ENCODE peak calls at places on chromosomes 3 and 15, in seven cellular contexts. E is A549, U is BE2C, B is body of pancreas, V is HL-60, Z is lower lobe of right lung, L is MCF 10A. C is an unnamed sample.

GRCh38 chr3:146313411-146314111 is 62.7 kb upstream of the PLSCR4 start:
- DNase-seq in E (peak; percentile 64), U (no peak), B (no peak), V (no peak), Z (no peak), L (peak; percentile 61), C (no peak)

GRCh38 chr3:189038773-189039720 is 132.7 kb upstream of the TPRG1 start:
- DNase-seq in E (no peak), U (no peak), B (no peak), V (peak; percentile 42), Z (no peak), L (no peak), C (no peak)

GRCh38 chr15:55633731-55634130 is 45.6 kb upstream of the PYGO1 start:
- DNase-seq in E (no peak), U (no peak), B (no peak), V (no peak), Z (no peak), L (no peak), C (no peak)

GRCh38 chr3:53231532-53232511 is 24.0 kb downstream of the TKT start:
- DNase-seq in E (no peak), U (no peak), B (no peak), V (no peak), Z (peak; percentile 21), L (no peak), C (no peak)

GRCh38 chr3:126417461-126418255 is 22.9 kb downstream of the CFAP100 start:
- DNase-seq in E (no peak), U (no peak), B (no peak), V (no peak), Z (no peak), L (no peak), C (no peak)

GRCh38 chr3:152123457-152123856 is 145.3 kb upstream of the MBNL1 start:
- DNase-seq in E (no peak), U (no peak), B (no peak), V (no peak), Z (no peak), L (no peak), C (no peak)

GRCh38 chr15:58504674-58505234 is 73.0 kb downstream of the LIPC start:
- DNase-seq in E (no peak), U (no peak), B (no peak), V (no peak), Z (no peak), L (no peak), C (no peak)

GRCh38 chr3:30112904-30113484 is 493.4 kb upstream of the TGFBR2 start:
- DNase-seq in E (peak; percentile 54), U (no peak), B (no peak), V (peak; percentile 45), Z (no peak), L (peak; percentile 46), C (no peak)

GRCh38 chr15:74203914-74204431 is 1.4 kb upstream of the STRA6 start:
- DNase-seq in E (no peak), U (peak; percentile 87), B (no peak), V (no peak), Z (no peak), L (peak; percentile 61), C (peak; percentile 11)

DNA sequence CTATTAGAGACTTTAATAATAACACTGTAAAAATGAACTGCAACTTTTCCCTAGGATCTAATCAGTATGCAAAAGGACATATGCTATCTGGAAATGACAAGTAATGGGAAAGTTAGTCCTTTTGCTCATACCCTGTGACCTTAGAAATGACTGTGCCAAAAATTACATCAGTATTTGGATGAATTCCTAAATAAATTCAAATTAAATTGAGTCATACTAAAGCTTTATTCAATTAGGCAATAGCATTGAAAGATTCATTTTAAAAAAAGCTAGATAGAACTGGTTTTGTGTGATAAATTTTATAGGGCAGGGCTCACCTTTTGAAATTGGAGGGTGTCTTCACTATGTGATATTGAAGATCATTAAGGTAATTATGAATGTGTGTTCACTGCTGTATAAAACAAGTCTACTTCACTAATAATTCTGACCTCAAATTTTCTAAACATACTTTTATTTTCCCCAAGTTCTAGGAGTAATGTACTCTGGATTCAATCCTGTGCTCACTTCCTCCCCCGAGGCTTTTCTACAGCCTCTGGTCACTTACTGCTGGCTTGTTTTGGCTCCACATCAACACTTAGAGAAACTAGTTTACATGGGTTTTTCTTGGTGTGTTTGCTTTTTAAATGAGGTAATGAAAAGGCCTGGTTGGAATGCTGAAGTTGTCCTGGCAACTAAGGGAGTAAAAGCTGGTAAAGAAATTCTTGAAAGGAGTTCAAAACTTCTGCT is 44.4 kb upstream of the SPTSSB start:
- DNase-seq in E (peak; percentile 62), U (peak; percentile 37), B (peak; percentile 50), V (no peak), Z (no peak), L (peak; percentile 83), C (peak; percentile 19)
- TF ChIP-seq CTCF in E (no peak), U (no peak), B (no peak), V (no peak), Z (no peak), L (no peak), C (no peak)

GRCh38 chr3:48599077-48599501 is 4.0 kb upstream of the COL7A1 start:
- DNase-seq in E (no peak), U (no peak), B (no peak), V (no peak), Z (no peak), L (peak; percentile 97), C (no peak)

GRCh38 chr3:48596676-48597407 is 1.7 kb upstream of the COL7A1 start:
- DNase-seq in E (no peak), U (no peak), B (no peak), V (no peak), Z (no peak), L (no peak), C (no peak)

GRCh38 chr3:48599509-48600285 is 4.6 kb upstream of the COL7A1 start:
- DNase-seq in E (no peak), U (no peak), B (no peak), V (no peak), Z (no peak), L (no peak), C (no peak)

GRCh38 chr3:48597408-48597800 is 2.3 kb upstream of the COL7A1 start:
- DNase-seq in E (no peak), U (no peak), B (no peak), V (no peak), Z (no peak), L (no peak), C (no peak)

DNA sequence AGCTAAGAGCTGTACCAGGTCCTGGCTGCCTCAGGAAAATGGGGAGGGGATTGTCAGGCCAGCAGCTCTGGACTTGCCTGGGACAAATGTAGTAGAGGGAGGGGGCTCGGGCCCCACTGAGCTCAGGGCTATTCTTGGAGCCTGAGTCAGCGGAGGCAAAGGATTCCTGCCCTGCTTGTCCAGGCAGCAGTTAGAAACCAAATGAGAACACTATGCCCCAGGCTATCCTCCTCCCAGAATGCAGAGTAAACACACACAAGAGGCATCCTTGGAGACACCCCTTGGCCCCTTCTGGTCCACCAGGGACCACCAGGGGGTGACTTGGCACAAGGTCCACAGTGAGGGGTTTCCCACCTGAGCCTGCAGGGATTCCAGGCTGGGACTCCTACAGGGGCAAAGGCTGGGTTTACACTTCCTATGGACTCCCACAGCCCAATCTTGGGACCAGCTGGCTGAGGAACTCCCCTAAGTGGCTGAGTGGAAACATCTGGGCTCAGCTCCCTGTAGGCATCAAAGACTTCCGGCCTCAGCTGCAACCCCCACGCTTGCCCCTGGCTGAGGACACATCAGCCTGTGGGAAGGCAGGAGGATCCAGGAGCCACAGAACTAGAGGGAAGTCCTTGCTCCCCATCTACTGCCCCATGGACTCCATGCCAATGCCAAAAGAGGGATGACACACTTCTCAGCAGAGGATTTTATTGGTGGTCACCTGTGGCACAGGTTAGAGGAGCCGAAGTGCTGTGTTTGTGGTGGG is 3.4 kb upstream of the COL7A1 start:
- DNase-seq in E (peak; percentile 76), U (no peak), B (no peak), V (no peak), Z (no peak), L (peak; percentile 95), C (no peak)
- TF ChIP-seq CTCF in E (no peak), U (no peak), B (no peak), V (no peak), Z (no peak), L (no peak), C (no peak)

GRCh38 chr3:54358969-54359648 is 236.8 kb downstream of the CACNA2D3 start:
- DNase-seq in E (no peak), U (no peak), B (no peak), V (no peak), Z (no peak), L (peak; percentile 84), C (peak; percentile 93)

GRCh38 chr3:54357307-54357706 is 235.0 kb downstream of the CACNA2D3 start:
- DNase-seq in E (no peak), U (no peak), B (no peak), V (no peak), Z (no peak), L (peak; percentile 79), C (peak; percentile 5)

GRCh38 chr3:54361884-54362283 is 239.5 kb downstream of the CACNA2D3 start:
- DNase-seq in E (no peak), U (no peak), B (no peak), V (no peak), Z (no peak), L (no peak), C (no peak)

GRCh38 chr3:54358327-54358726 is 236.0 kb downstream of the CACNA2D3 start:
- DNase-seq in E (no peak), U (no peak), B (no peak), V (no peak), Z (no peak), L (peak; percentile 87), C (peak; percentile 26)

GRCh38 chr3:54360320-54360719 is 238.0 kb downstream of the CACNA2D3 start:
- DNase-seq in E (no peak), U (no peak), B (no peak), V (no peak), Z (no peak), L (peak; percentile 13), C (no peak)
- TF ChIP-seq CTCF in E (no peak), U (no peak), B (no peak), V (no peak), Z (no peak), L (no peak), C (peak; percentile 21)

GRCh38 chr3:182245059-182245458 is 533.3 kb downstream of the SOX2 start:
- DNase-seq in E (no peak), U (no peak), B (no peak), V (no peak), Z (no peak), L (no peak), C (no peak)

GRCh38 chr3:182244222-182244971 is 532.7 kb downstream of the SOX2 start:
- DNase-seq in E (no peak), U (no peak), B (no peak), V (no peak), Z (no peak), L (no peak), C (no peak)

GRCh38 chr3:182246870-182247269 is 535.1 kb downstream of the SOX2 start:
- DNase-seq in E (no peak), U (no peak), B (no peak), V (peak; percentile 57), Z (no peak), L (no peak), C (no peak)

GRCh38 chr3:182252802-182253201 is 540.5 kb upstream of the ATP11B start:
- DNase-seq in E (no peak), U (no peak), B (no peak), V (no peak), Z (no peak), L (no peak), C (no peak)

DNA sequence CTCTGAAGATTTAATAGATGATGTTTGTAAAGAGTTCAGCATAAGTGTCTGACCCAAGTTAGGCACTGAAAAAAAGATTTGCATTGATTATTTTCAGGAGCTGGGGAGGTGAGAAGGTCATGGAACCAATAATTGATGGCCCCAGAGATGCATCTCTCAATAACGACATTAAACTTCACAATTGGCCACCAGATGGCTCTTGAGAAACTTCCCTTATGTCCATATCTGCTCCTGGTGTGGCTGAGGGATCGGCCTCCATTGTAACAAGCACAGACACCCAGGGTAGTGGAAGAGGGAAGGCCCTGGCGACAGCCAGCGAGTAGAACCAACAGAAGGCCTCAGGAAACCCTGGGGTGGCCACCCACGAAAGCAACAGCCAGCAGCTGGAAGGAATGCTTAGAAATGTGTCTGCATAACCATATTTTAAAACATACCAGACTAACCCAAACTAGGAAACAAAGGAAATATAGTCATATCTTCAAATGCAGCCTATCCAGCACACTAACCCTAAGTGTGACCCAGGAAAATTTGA is 536.7 kb downstream of the SOX2 start:
- DNase-seq in E (no peak), U (no peak), B (no peak), V (peak; percentile 7), Z (no peak), L (peak; percentile 14), C (no peak)
- TF ChIP-seq CTCF in E (no peak), U (peak; percentile 20), B (no peak), V (no peak), Z (no peak), L (no peak), C (no peak)

C was measured in thyroid gland.